ENCODE peak calls at places on chromosomes 16 and 17, in ten cellular contexts. E is anterior cingulate cortex; X is CD8-positive, alpha-beta memory T cell; K is type B pancreatic cell; P is activated CD8-positive, alpha-beta T cell treated with anti-CD3 and anti-CD28 coated beads for 36 hours; D is activated CD4-positive, CD25-positive, alpha-beta regulatory T cell treated with anti-CD3 and anti-CD28 coated beads, Interleukin-2, amount 50 U/mL, for 16 hours; G is DMS153; L is tibial nerve; M is effector CD4-positive, alpha-beta T cell; B is kidney glomerular epithelial cell. O is an unnamed sample.

GRCh38 chr17:15908378-15908777 is 36.6 kb upstream of the ADORA2B start:
- DNase-seq in E (no peak), X (no peak), K (no peak), P (no peak), D (no peak), G (no peak), L (no peak), M (no peak), B (no peak), O (no peak)

GRCh38 chr16:10579965-10580918 is at the start of gene EMP2:
- DNase-seq in E (no peak), X (no peak), K (peak), P (no peak), D (no peak), G (peak), L (peak), M (no peak), B (peak), O (peak)

GRCh38 chr16:2078096-2078495 is 30.3 kb downstream of the TSC2 start:
- DNase-seq in E (no peak), X (no peak), K (no peak), P (no peak), D (no peak), G (no peak), L (no peak), M (no peak), B (no peak), O (no peak)

GRCh38 chr17:80375186-80375585 is 39.8 kb upstream of the ENDOV start:
- DNase-seq in E (no peak), X (no peak), K (no peak), P (no peak), D (no peak), G (no peak), L (no peak), M (no peak), B (no peak), O (no peak)

GRCh38 chr17:76689859-76690258 is 20.9 kb downstream of the MXRA7 start:
- DNase-seq in E (no peak), X (no peak), K (no peak), P (no peak), D (no peak), G (no peak), L (no peak), M (no peak), B (no peak), O (no peak)

GRCh38 chr17:49012893-49013255 is 15.7 kb downstream of the IGF2BP1 start:
- DNase-seq in E (no peak), X (no peak), K (no peak), P (no peak), D (no peak), G (no peak), L (no peak), M (no peak), B (no peak), O (no peak)

GRCh38 chr17:42518755-42519545 is 17.1 kb upstream of the NAGLU start:
- DNase-seq in E (no peak), X (no peak), K (no peak), P (no peak), D (no peak), G (no peak), L (peak), M (no peak), B (no peak), O (no peak)

GRCh38 chr16:72637306-72637705 is 410.6 kb downstream of the ZFHX3 start:
- DNase-seq in E (no peak), X (no peak), K (no peak), P (no peak), D (no peak), G (no peak), L (no peak), M (no peak), B (peak), O (no peak)

GRCh38 chr16:79169239-79169638 is 431.3 kb downstream of the MAF start:
- DNase-seq in E (no peak), X (no peak), K (no peak), P (peak), D (no peak), G (no peak), L (no peak), M (no peak), B (no peak), O (no peak)

GRCh38 chr16:89435051-89435450 is 55.3 kb downstream of the ANKRD11 start:
- DNase-seq in E (no peak), X (no peak), K (no peak), P (peak), D (no peak), G (no peak), L (no peak), M (no peak), B (no peak), O (no peak)

GRCh38 chr17:35879748-35880654 is at the start of gene CCL5:
- DNase-seq in E (no peak), X (peak), K (no peak), P (peak), D (no peak), G (no peak), L (no peak), M (peak), B (no peak), O (no peak)

GRCh38 chr17:40857535-40857934 is 9.5 kb downstream of the KRT12 start:
- DNase-seq in E (no peak), X (no peak), K (no peak), P (no peak), D (no peak), G (no peak), L (peak), M (no peak), B (no peak), O (no peak)